ENCODE peak calls at places on chromosomes 6 and 20, in four cellular contexts. V, S, R and Y are unnamed samples.

GRCh38 chr6:122696079-122696478 is 83.4 kb upstream of the FABP7 start:
- DNase-seq in R (no peak), V (no peak), S (peak), Y (peak)

GRCh38 chr6:37171141-37171969 is 1.4 kb downstream of the PIM1 start:
- DNase-seq in V (peak), S (peak), R (peak), Y (peak)

GRCh38 chr6:2529217-2529719 is 221.5 kb downstream of the MYLK4 start:
- DNase-seq in S (no peak), R (no peak), V (no peak), Y (no peak)

GRCh38 chr6:23656257-23656731 is 469.7 kb upstream of the NRSN1 start:
- DNase-seq in V (peak), R (no peak), S (no peak), Y (no peak)

GRCh38 chr6:82013561-82014275 is 233.8 kb downstream of the IBTK start:
- DNase-seq in R (no peak), S (peak), V (no peak), Y (peak)

GRCh38 chr6:156283091-156283490 is 494.1 kb upstream of the ARID1B start:
- DNase-seq in R (no peak), V (no peak), S (no peak), Y (no peak)

GRCh38 chr20:63974402-63975200 is 4.8 kb downstream of the SAMD10 start:
- DNase-seq in V (no peak), R (peak), S (no peak), Y (no peak)

GRCh38 chr20:63101781-63102719 is 95.3 kb upstream of the BHLHE23 start:
- DNase-seq in V (peak), S (peak), R (peak), Y (peak)

GRCh38 chr6:79082304-79082703 is 4.2 kb upstream of the PHIP start:
- DNase-seq in V (no peak), S (no peak), R (no peak), Y (no peak)

GRCh38 chr6:24524801-24525200 is 30.0 kb downstream of the ALDH5A1 start:
- DNase-seq in R (peak), S (peak), V (peak), Y (peak)

GRCh38 chr6:6751197-6751596 is 162.7 kb downstream of the LY86 start:
- DNase-seq in S (no peak), R (no peak), V (no peak), Y (no peak)

GRCh38 chr20:46970937-46971630 is 76.4 kb downstream of the EYA2 start:
- DNase-seq in S (peak), V (peak), R (no peak), Y (peak)

GRCh38 chr20:17614176-17614811 is 44.4 kb downstream of the DSTN start:
- DNase-seq in R (no peak), S (no peak), V (no peak), Y (no peak)